ENCODE peak calls at places on chromosomes 7 and 10, in seven cellular contexts. One of them, this sample, is unnamed.

GRCh38 chr7:152923711-152924110 is 164.2 kb downstream of the ACTR3B start:
- DNase-seq in CD8-positive, alpha-beta T cell: no peak
- DNase-seq in left ventricle myocardium inferior: no peak
- DNase-seq in AG04450: no peak
- DNase-seq in mammary epithelial cell: no peak
- DNase-seq in body of pancreas: no peak
- DNase-seq in PC-3: no peak
- DNase-seq in this sample: no peak

GRCh38 chr10:73253226-73253557 is 748 bp upstream of the MRPS16 start:
- DNase-seq in CD8-positive, alpha-beta T cell: no peak
- DNase-seq in left ventricle myocardium inferior: no peak
- DNase-seq in AG04450: no peak
- DNase-seq in mammary epithelial cell: peak; percentile 11
- DNase-seq in body of pancreas: no peak
- DNase-seq in PC-3: peak; percentile 54
- DNase-seq in this sample: no peak

GRCh38 chr7:55774327-55775050 is 88.1 kb downstream of the SEPTIN14 start:
- DNase-seq in CD8-positive, alpha-beta T cell: no peak
- DNase-seq in left ventricle myocardium inferior: no peak
- DNase-seq in AG04450: no peak
- DNase-seq in mammary epithelial cell: peak; percentile 90
- DNase-seq in body of pancreas: peak; percentile 51
- DNase-seq in PC-3: peak; percentile 13
- DNase-seq in this sample: no peak

GRCh38 chr10:12995425-12995861 is 6.1 kb downstream of the CCDC3 start:
- DNase-seq in CD8-positive, alpha-beta T cell: no peak
- DNase-seq in left ventricle myocardium inferior: no peak
- DNase-seq in AG04450: no peak
- DNase-seq in mammary epithelial cell: no peak
- DNase-seq in body of pancreas: no peak
- DNase-seq in PC-3: no peak
- DNase-seq in this sample: no peak

GRCh38 chr10:48447356-48448215 is 141.1 kb downstream of the MAPK8 start:
- DNase-seq in CD8-positive, alpha-beta T cell: no peak
- DNase-seq in left ventricle myocardium inferior: no peak
- DNase-seq in AG04450: no peak
- DNase-seq in mammary epithelial cell: no peak
- DNase-seq in body of pancreas: no peak
- DNase-seq in PC-3: no peak
- DNase-seq in this sample: no peak

GRCh38 chr10:100743626-100744135 is 1.7 kb upstream of the PAX2 start:
- DNase-seq in CD8-positive, alpha-beta T cell: peak; percentile 17
- DNase-seq in left ventricle myocardium inferior: no peak
- DNase-seq in AG04450: no peak
- DNase-seq in mammary epithelial cell: peak; percentile 41
- DNase-seq in body of pancreas: peak; percentile 67
- DNase-seq in PC-3: peak; percentile 50
- DNase-seq in this sample: peak; percentile 28

GRCh38 chr7:149209518-149210269 is 14.3 kb downstream of the ZNF282 start:
- DNase-seq in CD8-positive, alpha-beta T cell: peak; percentile 54
- DNase-seq in left ventricle myocardium inferior: no peak
- DNase-seq in AG04450: no peak
- DNase-seq in mammary epithelial cell: peak; percentile 62
- DNase-seq in body of pancreas: peak; percentile 29
- DNase-seq in PC-3: peak; percentile 77
- DNase-seq in this sample: peak; percentile 41

GRCh38 chr10:24440817-24441790 is 232.2 kb downstream of the KIAA1217 start:
- DNase-seq in CD8-positive, alpha-beta T cell: no peak
- DNase-seq in left ventricle myocardium inferior: no peak
- DNase-seq in AG04450: no peak
- DNase-seq in mammary epithelial cell: no peak
- DNase-seq in body of pancreas: no peak
- DNase-seq in PC-3: peak; percentile 38
- DNase-seq in this sample: no peak

GRCh38 chr7:56097700-56098099 is 4.9 kb upstream of the PHKG1 start:
- DNase-seq in CD8-positive, alpha-beta T cell: no peak
- DNase-seq in left ventricle myocardium inferior: no peak
- DNase-seq in AG04450: peak; percentile 72
- DNase-seq in mammary epithelial cell: peak; percentile 40
- DNase-seq in body of pancreas: peak; percentile 71
- DNase-seq in PC-3: peak; percentile 24
- DNase-seq in this sample: no peak

GRCh38 chr10:59872892-59873463 is 33.4 kb downstream of the CCDC6 start:
- DNase-seq in CD8-positive, alpha-beta T cell: no peak
- DNase-seq in left ventricle myocardium inferior: no peak
- DNase-seq in AG04450: peak; percentile 95
- DNase-seq in mammary epithelial cell: peak; percentile 80
- DNase-seq in body of pancreas: peak; percentile 77
- DNase-seq in PC-3: no peak
- DNase-seq in this sample: no peak

GRCh38 chr7:47817922-47818321 is 130.3 kb downstream of the PKD1L1 start:
- DNase-seq in CD8-positive, alpha-beta T cell: no peak
- DNase-seq in left ventricle myocardium inferior: no peak
- DNase-seq in AG04450: no peak
- DNase-seq in mammary epithelial cell: no peak
- DNase-seq in body of pancreas: no peak
- DNase-seq in PC-3: peak; percentile 38
- DNase-seq in this sample: no peak

GRCh38 chr7:139735466-139735865 is 42.3 kb downstream of the HIPK2 start:
- DNase-seq in CD8-positive, alpha-beta T cell: no peak
- DNase-seq in left ventricle myocardium inferior: no peak
- DNase-seq in AG04450: no peak
- DNase-seq in mammary epithelial cell: no peak
- DNase-seq in body of pancreas: no peak
- DNase-seq in PC-3: no peak
- DNase-seq in this sample: no peak

GRCh38 chr10:67763499-67764011 is 67.6 kb upstream of the CTNNA3 start:
- DNase-seq in CD8-positive, alpha-beta T cell: peak; percentile 75
- DNase-seq in left ventricle myocardium inferior: peak; percentile 83
- DNase-seq in AG04450: peak; percentile 7
- DNase-seq in mammary epithelial cell: no peak
- DNase-seq in body of pancreas: peak; percentile 85
- DNase-seq in PC-3: peak; percentile 84
- DNase-seq in this sample: peak; percentile 59

GRCh38 chr10:3272300-3272699 is 99.7 kb upstream of the PITRM1 start:
- DNase-seq in CD8-positive, alpha-beta T cell: no peak
- DNase-seq in left ventricle myocardium inferior: no peak
- DNase-seq in AG04450: no peak
- DNase-seq in mammary epithelial cell: no peak
- DNase-seq in body of pancreas: no peak
- DNase-seq in PC-3: no peak
- DNase-seq in this sample: no peak

GRCh38 chr10:61010863-61011262 is 66.9 kb upstream of the RHOBTB1 start:
- DNase-seq in CD8-positive, alpha-beta T cell: no peak
- DNase-seq in left ventricle myocardium inferior: no peak
- DNase-seq in AG04450: no peak
- DNase-seq in mammary epithelial cell: no peak
- DNase-seq in body of pancreas: no peak
- DNase-seq in PC-3: no peak
- DNase-seq in this sample: no peak
- H3K9me3 ChIP-seq in CD8-positive, alpha-beta T cell: no peaks in the 10 kb centered on the region
- H3K9me3 ChIP-seq in left ventricle myocardium inferior: no peaks in the 10 kb centered on the region
- H3K9me3 ChIP-seq in AG04450: no peaks in the 10 kb centered on the region
- H3K9me3 ChIP-seq in mammary epithelial cell: no peaks in the 10 kb centered on the region
- H3K9me3 ChIP-seq in body of pancreas: no peaks in the 10 kb centered on the region
- H3K9me3 ChIP-seq in PC-3: no peaks in the 10 kb centered on the region
- H3K9me3 ChIP-seq in this sample: no peaks in the 10 kb centered on the region

DNA sequence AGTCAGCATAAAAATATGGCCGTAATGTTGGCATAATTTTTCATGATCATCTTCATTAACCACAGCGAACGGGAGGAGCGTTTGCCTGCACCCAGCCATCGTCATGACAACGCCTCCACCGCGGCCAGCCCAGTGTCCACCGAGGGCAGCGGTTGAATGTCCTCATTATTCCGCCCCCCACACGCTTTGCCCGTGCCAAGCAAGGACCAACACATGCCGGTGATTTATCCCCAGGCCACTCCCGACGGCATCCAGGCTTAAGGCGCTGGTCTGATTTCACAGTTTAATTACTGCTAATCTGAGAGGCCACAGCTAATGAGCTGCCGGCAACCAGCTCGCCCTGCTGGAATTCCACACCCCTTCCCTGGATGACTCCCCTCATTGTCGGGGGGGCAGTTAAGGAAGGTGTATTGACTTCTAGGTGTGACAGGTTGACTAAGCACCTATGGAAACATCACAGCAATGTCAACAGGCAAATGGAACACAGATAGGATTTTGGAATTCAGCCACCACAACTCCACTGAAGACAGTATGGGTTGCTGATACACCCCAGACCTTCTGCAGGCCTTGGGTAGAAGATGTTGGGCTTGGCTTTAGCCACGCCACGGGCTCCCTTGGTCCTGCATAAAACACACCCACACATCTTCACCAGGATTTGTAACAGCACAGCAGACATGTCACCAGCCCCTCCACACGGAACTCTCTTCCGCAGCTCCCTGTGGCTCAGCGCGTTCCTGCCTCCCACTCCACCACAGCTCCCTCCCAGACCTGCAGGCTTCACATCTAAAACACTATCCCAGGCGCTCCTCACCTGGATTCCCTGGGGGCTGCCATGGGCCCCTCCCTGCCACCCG is 432.4 kb downstream of the DNAJB6 start:
- DNase-seq in CD8-positive, alpha-beta T cell: no peak
- DNase-seq in left ventricle myocardium inferior: no peak
- DNase-seq in AG04450: no peak
- DNase-seq in mammary epithelial cell: no peak
- DNase-seq in body of pancreas: peak; percentile 32
- DNase-seq in PC-3: no peak
- DNase-seq in this sample: no peak
- H3K9me3 ChIP-seq in CD8-positive, alpha-beta T cell: no peaks in the 10 kb centered on the region
- H3K9me3 ChIP-seq in left ventricle myocardium inferior: peaks cover 20% of the 10 kb centered on the region
- H3K9me3 ChIP-seq in AG04450: peaks cover 90% of the 10 kb centered on the region
- H3K9me3 ChIP-seq in mammary epithelial cell: peaks cover 58% of the 10 kb centered on the region
- H3K9me3 ChIP-seq in body of pancreas: no peaks in the 10 kb centered on the region
- H3K9me3 ChIP-seq in PC-3: no peaks in the 10 kb centered on the region
- H3K9me3 ChIP-seq in this sample: no peaks in the 10 kb centered on the region

GRCh38 chr7:64774204-64774842 is 19.9 kb upstream of the ZNF138 start:
- DNase-seq in CD8-positive, alpha-beta T cell: no peak
- DNase-seq in left ventricle myocardium inferior: no peak
- DNase-seq in AG04450: no peak
- DNase-seq in mammary epithelial cell: no peak
- DNase-seq in body of pancreas: no peak
- DNase-seq in PC-3: no peak
- DNase-seq in this sample: no peak
- H3K9me3 ChIP-seq in CD8-positive, alpha-beta T cell: no peaks in the 10 kb centered on the region
- H3K9me3 ChIP-seq in left ventricle myocardium inferior: peaks cover 17% of the 10 kb centered on the region
- H3K9me3 ChIP-seq in AG04450: no peaks in the 10 kb centered on the region
- H3K9me3 ChIP-seq in mammary epithelial cell: no peaks in the 10 kb centered on the region
- H3K9me3 ChIP-seq in body of pancreas: no peaks in the 10 kb centered on the region
- H3K9me3 ChIP-seq in PC-3: no peaks in the 10 kb centered on the region
- H3K9me3 ChIP-seq in this sample: no peaks in the 10 kb centered on the region

GRCh38 chr7:57385668-57386067 is 64.3 kb upstream of the ZNF716 start:
- DNase-seq in CD8-positive, alpha-beta T cell: no peak
- DNase-seq in left ventricle myocardium inferior: no peak
- DNase-seq in AG04450: no peak
- DNase-seq in mammary epithelial cell: no peak
- DNase-seq in body of pancreas: no peak
- DNase-seq in PC-3: no peak
- DNase-seq in this sample: no peak

GRCh38 chr7:57375783-57376182 is 74.2 kb upstream of the ZNF716 start:
- DNase-seq in CD8-positive, alpha-beta T cell: no peak
- DNase-seq in left ventricle myocardium inferior: no peak
- DNase-seq in AG04450: no peak
- DNase-seq in mammary epithelial cell: no peak
- DNase-seq in body of pancreas: peak; percentile 42
- DNase-seq in PC-3: no peak
- DNase-seq in this sample: no peak

GRCh38 chr7:57384380-57384779 is 65.6 kb upstream of the ZNF716 start:
- DNase-seq in CD8-positive, alpha-beta T cell: no peak
- DNase-seq in left ventricle myocardium inferior: no peak
- DNase-seq in AG04450: no peak
- DNase-seq in mammary epithelial cell: no peak
- DNase-seq in body of pancreas: no peak
- DNase-seq in PC-3: no peak
- DNase-seq in this sample: no peak

GRCh38 chr7:57381581-57381980 is 68.4 kb upstream of the ZNF716 start:
- DNase-seq in CD8-positive, alpha-beta T cell: no peak
- DNase-seq in left ventricle myocardium inferior: no peak
- DNase-seq in AG04450: no peak
- DNase-seq in mammary epithelial cell: no peak
- DNase-seq in body of pancreas: no peak
- DNase-seq in PC-3: no peak
- DNase-seq in this sample: no peak
- H3K9me3 ChIP-seq in CD8-positive, alpha-beta T cell: no peaks in the 10 kb centered on the region
- H3K9me3 ChIP-seq in left ventricle myocardium inferior: no peaks in the 10 kb centered on the region
- H3K9me3 ChIP-seq in AG04450: peaks cover 65% of the 10 kb centered on the region
- H3K9me3 ChIP-seq in mammary epithelial cell: peaks cover 59% of the 10 kb centered on the region
- H3K9me3 ChIP-seq in body of pancreas: no peaks in the 10 kb centered on the region
- H3K9me3 ChIP-seq in PC-3: peaks cover 5% of the 10 kb centered on the region
- H3K9me3 ChIP-seq in this sample: no peaks in the 10 kb centered on the region